ENCODE peak calls at places on chromosome 12, in seven cellular contexts. One of them, this sample, is unnamed.

GRCh38 chr12:31765931-31766330 is 37.1 kb upstream of the AMN1 start:
- DNase-seq in dorsolateral prefrontal cortex: no peak
- DNase-seq in HuH-7.5: no peak
- DNase-seq in GM04504: no peak
- DNase-seq in astrocyte of the spinal cord: no peak
- DNase-seq in MM.1S: no peak
- DNase-seq in activated CD4-positive, alpha-beta T cell treated with anti-CD3 and anti-CD28 coated beads for 48 hours: no peak
- DNase-seq in this sample: no peak

GRCh38 chr12:122182887-122183587 is at the start of gene LRRC43:
- DNase-seq in astrocyte of the spinal cord: peak
- DNase-seq in activated CD4-positive, alpha-beta T cell treated with anti-CD3 and anti-CD28 coated beads for 48 hours: peak
- DNase-seq in GM04504: no peak
- DNase-seq in dorsolateral prefrontal cortex: no peak
- DNase-seq in HuH-7.5: no peak
- DNase-seq in MM.1S: no peak
- DNase-seq in this sample: no peak

GRCh38 chr12:52575948-52576347 is 2.3 kb upstream of the KRT74 start:
- DNase-seq in HuH-7.5: no peak
- DNase-seq in activated CD4-positive, alpha-beta T cell treated with anti-CD3 and anti-CD28 coated beads for 48 hours: no peak
- DNase-seq in astrocyte of the spinal cord: no peak
- DNase-seq in MM.1S: no peak
- DNase-seq in GM04504: no peak
- DNase-seq in dorsolateral prefrontal cortex: no peak
- DNase-seq in this sample: no peak

GRCh38 chr12:39003541-39004160 is 98.3 kb upstream of the CPNE8 start:
- DNase-seq in MM.1S: no peak
- DNase-seq in dorsolateral prefrontal cortex: no peak
- DNase-seq in HuH-7.5: no peak
- DNase-seq in activated CD4-positive, alpha-beta T cell treated with anti-CD3 and anti-CD28 coated beads for 48 hours: no peak
- DNase-seq in astrocyte of the spinal cord: peak
- DNase-seq in GM04504: no peak
- DNase-seq in this sample: no peak

GRCh38 chr12:12450043-12450451 is 93.2 kb downstream of the BORCS5 start:
- DNase-seq in activated CD4-positive, alpha-beta T cell treated with anti-CD3 and anti-CD28 coated beads for 48 hours: no peak
- DNase-seq in MM.1S: no peak
- DNase-seq in dorsolateral prefrontal cortex: no peak
- DNase-seq in HuH-7.5: no peak
- DNase-seq in astrocyte of the spinal cord: no peak
- DNase-seq in GM04504: no peak
- DNase-seq in this sample: no peak

GRCh38 chr12:68557011-68557715 is 53.5 kb upstream of the RAP1B start:
- DNase-seq in MM.1S: no peak
- DNase-seq in activated CD4-positive, alpha-beta T cell treated with anti-CD3 and anti-CD28 coated beads for 48 hours: no peak
- DNase-seq in dorsolateral prefrontal cortex: no peak
- DNase-seq in HuH-7.5: no peak
- DNase-seq in GM04504: peak
- DNase-seq in astrocyte of the spinal cord: peak
- DNase-seq in this sample: no peak

GRCh38 chr12:9615420-9616135 is 7.9 kb upstream of the KLRB1 start:
- DNase-seq in astrocyte of the spinal cord: no peak
- DNase-seq in activated CD4-positive, alpha-beta T cell treated with anti-CD3 and anti-CD28 coated beads for 48 hours: no peak
- DNase-seq in GM04504: no peak
- DNase-seq in dorsolateral prefrontal cortex: no peak
- DNase-seq in MM.1S: peak
- DNase-seq in HuH-7.5: no peak
- DNase-seq in this sample: peak

GRCh38 chr12:52367876-52368275 is 595 bp upstream of the KRT85 start:
- DNase-seq in MM.1S: no peak
- DNase-seq in astrocyte of the spinal cord: no peak
- DNase-seq in HuH-7.5: no peak
- DNase-seq in GM04504: no peak
- DNase-seq in dorsolateral prefrontal cortex: no peak
- DNase-seq in activated CD4-positive, alpha-beta T cell treated with anti-CD3 and anti-CD28 coated beads for 48 hours: no peak
- DNase-seq in this sample: no peak

GRCh38 chr12:62769076-62769619 is 165.8 kb downstream of the PPM1H start:
- DNase-seq in astrocyte of the spinal cord: no peak
- DNase-seq in MM.1S: no peak
- DNase-seq in dorsolateral prefrontal cortex: no peak
- DNase-seq in GM04504: no peak
- DNase-seq in HuH-7.5: no peak
- DNase-seq in activated CD4-positive, alpha-beta T cell treated with anti-CD3 and anti-CD28 coated beads for 48 hours: no peak
- DNase-seq in this sample: no peak

GRCh38 chr12:51406859-51407258 is 15.7 kb upstream of the GALNT6 start:
- DNase-seq in dorsolateral prefrontal cortex: no peak
- DNase-seq in MM.1S: no peak
- DNase-seq in HuH-7.5: no peak
- DNase-seq in activated CD4-positive, alpha-beta T cell treated with anti-CD3 and anti-CD28 coated beads for 48 hours: no peak
- DNase-seq in astrocyte of the spinal cord: no peak
- DNase-seq in GM04504: no peak
- DNase-seq in this sample: no peak

GRCh38 chr12:12881495-12881894 is 9.9 kb upstream of the GPRC5A start:
- DNase-seq in GM04504: no peak
- DNase-seq in activated CD4-positive, alpha-beta T cell treated with anti-CD3 and anti-CD28 coated beads for 48 hours: no peak
- DNase-seq in MM.1S: no peak
- DNase-seq in astrocyte of the spinal cord: peak
- DNase-seq in HuH-7.5: no peak
- DNase-seq in dorsolateral prefrontal cortex: no peak
- DNase-seq in this sample: no peak

GRCh38 chr12:2640281-2640680 is 154.5 kb upstream of the FKBP4 start:
- DNase-seq in dorsolateral prefrontal cortex: no peak
- DNase-seq in MM.1S: no peak
- DNase-seq in GM04504: no peak
- DNase-seq in astrocyte of the spinal cord: no peak
- DNase-seq in activated CD4-positive, alpha-beta T cell treated with anti-CD3 and anti-CD28 coated beads for 48 hours: no peak
- DNase-seq in HuH-7.5: no peak
- DNase-seq in this sample: no peak

GRCh38 chr12:42761601-42762350 is 172.2 kb upstream of the PRICKLE1 start:
- DNase-seq in HuH-7.5: no peak
- DNase-seq in astrocyte of the spinal cord: no peak
- DNase-seq in activated CD4-positive, alpha-beta T cell treated with anti-CD3 and anti-CD28 coated beads for 48 hours: no peak
- DNase-seq in GM04504: peak
- DNase-seq in dorsolateral prefrontal cortex: no peak
- DNase-seq in MM.1S: no peak
- DNase-seq in this sample: no peak

GRCh38 chr12:22437031-22437806 is 102.7 kb upstream of the ST8SIA1 start:
- DNase-seq in MM.1S: no peak
- DNase-seq in HuH-7.5: no peak
- DNase-seq in GM04504: no peak
- DNase-seq in dorsolateral prefrontal cortex: no peak
- DNase-seq in activated CD4-positive, alpha-beta T cell treated with anti-CD3 and anti-CD28 coated beads for 48 hours: no peak
- DNase-seq in astrocyte of the spinal cord: no peak
- DNase-seq in this sample: peak

GRCh38 chr12:86134571-86134970 is 121.6 kb downstream of the MGAT4C start:
- DNase-seq in GM04504: no peak
- DNase-seq in astrocyte of the spinal cord: peak
- DNase-seq in HuH-7.5: no peak
- DNase-seq in activated CD4-positive, alpha-beta T cell treated with anti-CD3 and anti-CD28 coated beads for 48 hours: no peak
- DNase-seq in MM.1S: no peak
- DNase-seq in dorsolateral prefrontal cortex: no peak
- DNase-seq in this sample: no peak

GRCh38 chr12:64669270-64669842 is 59.1 kb downstream of the RASSF3 start:
- DNase-seq in GM04504: no peak
- DNase-seq in astrocyte of the spinal cord: peak
- DNase-seq in MM.1S: peak
- DNase-seq in dorsolateral prefrontal cortex: no peak
- DNase-seq in HuH-7.5: no peak
- DNase-seq in activated CD4-positive, alpha-beta T cell treated with anti-CD3 and anti-CD28 coated beads for 48 hours: no peak
- DNase-seq in this sample: peak

This sample was measured in RPMI8226.